ENCODE peak calls at places on chromosomes 7 and 10, in nine cellular contexts. B is fibroblast of lung, C is GM12864, L is osteoblast, X is IMR-90, Y is AG09319, T is psoas muscle, Q is GM06990, S is coronary artery. H is an unnamed sample.

GRCh38 chr10:110392860-110393732 is 88.4 kb upstream of the SMNDC1 start:
- DNase-seq in C (no peak), B (peak; percentile 28), X (peak; percentile 71), S (no peak), Y (no peak), L (peak; percentile 90), T (peak; percentile 52), Q (no peak), H (no peak)

GRCh38 chr7:34575006-34575405 is 83.0 kb upstream of the NPSR1 start:
- DNase-seq in C (no peak), T (no peak), Y (no peak), S (no peak), Q (no peak), X (no peak), L (no peak), B (no peak), H (no peak)

GRCh38 chr7:157682064-157682945 is 345.5 kb downstream of the DNAJB6 start:
- DNase-seq in S (peak; percentile 68), X (no peak), C (no peak), B (no peak), L (no peak), Y (no peak), Q (no peak), T (no peak), H (no peak)

GRCh38 chr10:131972474-131973071 is 9.2 kb downstream of the BNIP3 start:
- DNase-seq in C (no peak), Y (no peak), S (no peak), B (peak; percentile 30), L (peak; percentile 92), X (peak; percentile 36), T (peak; percentile 60), Q (no peak), H (no peak)

GRCh38 chr10:35089641-35090161 is 440 bp downstream of the CUL2 start:
- DNase-seq in B (peak; percentile 38), T (peak; percentile 13), C (no peak), L (peak; percentile 81), Q (no peak), X (peak; percentile 43), S (no peak), Y (no peak), H (no peak)

GRCh38 chr10:48363617-48364355 is 57.3 kb downstream of the MAPK8 start:
- DNase-seq in C (peak; percentile 44), S (no peak), Q (peak; percentile 9), Y (peak; percentile 52), T (peak; percentile 12), X (peak; percentile 80), L (peak; percentile 76), B (peak; percentile 65), H (peak; percentile 22)

GRCh38 chr7:4725014-4725951 is 43.2 kb downstream of the FOXK1 start:
- DNase-seq in B (peak; percentile 95), S (peak; percentile 92), C (no peak), X (peak; percentile 95), Y (peak; percentile 70), T (peak; percentile 79), L (peak; percentile 99), Q (peak; percentile 78), H (no peak)

GRCh38 chr7:64733550-64734240 is 60.5 kb upstream of the ZNF138 start:
- DNase-seq in S (no peak), Y (no peak), C (no peak), Q (no peak), B (no peak), T (no peak), L (peak; percentile 45), X (no peak), H (no peak)

GRCh38 chr7:77453531-77453930 is 37.4 kb upstream of the GSAP start:
- DNase-seq in C (no peak), T (no peak), S (no peak), Y (no peak), L (no peak), X (peak; percentile 57), Q (no peak), B (peak; percentile 37), H (no peak)

GRCh38 chr10:63675171-63675570 is 154.0 kb downstream of the REEP3 start:
- DNase-seq in Y (no peak), S (no peak), Q (no peak), L (peak; percentile 65), X (peak; percentile 62), C (no peak), B (peak; percentile 63), T (no peak), H (no peak)

GRCh38 chr7:66339141-66339540 is 134.0 kb downstream of the TPST1 start:
- DNase-seq in C (no peak), S (no peak), T (no peak), Y (no peak), Q (no peak), B (no peak), L (no peak), X (no peak), H (no peak)

GRCh38 chr10:71213761-71214440 is 1.5 kb downstream of the UNC5B start:
- DNase-seq in X (peak; percentile 80), S (peak; percentile 76), C (no peak), T (no peak), Q (no peak), Y (no peak), L (peak; percentile 98), B (peak; percentile 91), H (no peak)

GRCh38 chr7:55336540-55336939 is 28.6 kb upstream of the LANCL2 start:
- DNase-seq in L (no peak), Y (no peak), X (no peak), C (no peak), S (no peak), T (no peak), B (no peak), Q (no peak), H (no peak)

GRCh38 chr10:3066317-3066931 is 924 bp upstream of the PFKP start:
- DNase-seq in L (peak; percentile 75), Q (no peak), B (no peak), T (no peak), X (no peak), C (no peak), Y (no peak), S (no peak), H (no peak)

GRCh38 chr7:114822131-114822530 is 99.8 kb upstream of the MDFIC start:
- DNase-seq in Q (no peak), T (no peak), L (no peak), Y (no peak), S (no peak), X (no peak), C (no peak), B (no peak), H (no peak)

GRCh38 chr7:37076668-37077067 is 352.4 kb upstream of the AOAH start:
- DNase-seq in X (no peak), Y (no peak), C (no peak), B (no peak), T (no peak), L (no peak), Q (no peak), S (no peak), H (no peak)

GRCh38 chr10:44660271-44660670 is 250.9 kb upstream of the TMEM72 start:
- DNase-seq in Q (no peak), Y (no peak), S (no peak), B (peak; percentile 59), C (no peak), X (peak; percentile 44), T (no peak), L (no peak), H (no peak)

GRCh38 chr7:116236020-116236630 is 25.8 kb downstream of the TES start:
- DNase-seq in S (no peak), X (peak; percentile 65), B (no peak), Y (no peak), Q (no peak), C (no peak), T (no peak), L (peak; percentile 32), H (peak; percentile 33)

GRCh38 chr10:97687785-97688781 is 1.0 kb upstream of the AVPI1 start:
- DNase-seq in L (peak; percentile 69), C (no peak), X (peak; percentile 93), S (no peak), T (peak; percentile 46), Q (no peak), Y (peak; percentile 63), B (peak; percentile 67), H (no peak)

GRCh38 chr7:155739538-155740140 is 72.6 kb downstream of the SHH start:
- DNase-seq in L (no peak), C (no peak), Y (no peak), S (no peak), X (no peak), T (no peak), Q (no peak), B (no peak), H (no peak)

GRCh38 chr10:76086571-76087260 is 655.3 kb downstream of the LRMDA start:
- DNase-seq in Y (no peak), B (peak; percentile 97), S (no peak), Q (no peak), X (peak; percentile 50), C (no peak), T (peak; percentile 64), L (peak; percentile 68), H (peak; percentile 35)
- TF ChIP-seq CTCF in Y (peak; percentile 30), B (peak; percentile 55), S (no peak), Q (peak; percentile 49), X (peak; percentile 22), C (peak; percentile 52), T (peak; percentile 81), L (peak; percentile 69), H (peak; percentile 60)

GRCh38 chr7:44999245-45000095 is 531 bp upstream of the CCM2 start:
- DNase-seq in B (peak; percentile 99), X (peak; percentile 99), S (peak; percentile 100), T (peak; percentile 100), Q (peak; percentile 100), Y (peak; percentile 98), L (peak; percentile 99), C (peak; percentile 96), H (peak; percentile 99)
- TF ChIP-seq CTCF in B (no peak), X (no peak), S (no peak), T (no peak), Q (no peak), Y (no peak), L (no peak), C (no peak), H (no peak)

DNA sequence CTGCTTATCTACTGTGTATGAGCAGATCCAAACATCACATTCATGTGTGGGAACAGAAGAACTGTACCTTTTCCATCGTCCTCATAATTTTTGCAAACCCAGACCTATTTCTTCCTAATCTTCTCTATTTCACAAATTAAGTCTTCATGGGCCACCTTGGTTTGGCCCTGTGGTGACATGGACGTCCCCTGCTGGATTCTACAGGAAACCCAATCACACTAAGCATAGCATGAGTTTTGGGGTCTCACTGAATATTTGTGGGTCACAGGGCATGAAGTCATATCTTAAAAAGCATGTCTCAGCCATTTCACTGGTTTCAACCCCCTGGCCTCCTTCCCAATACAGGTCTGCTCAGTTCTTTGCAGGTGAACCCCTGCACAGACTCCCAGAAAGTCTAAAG is 35.8 kb upstream of the CDCA7L start:
- DNase-seq in C (no peak), B (no peak), T (no peak), S (no peak), Y (no peak), L (no peak), Q (no peak), X (no peak), H (no peak)
- TF ChIP-seq CTCF in C (peak; percentile 24), B (no peak), T (no peak), S (no peak), Y (no peak), L (no peak), Q (peak; percentile 37), X (no peak), H (no peak)

DNA sequence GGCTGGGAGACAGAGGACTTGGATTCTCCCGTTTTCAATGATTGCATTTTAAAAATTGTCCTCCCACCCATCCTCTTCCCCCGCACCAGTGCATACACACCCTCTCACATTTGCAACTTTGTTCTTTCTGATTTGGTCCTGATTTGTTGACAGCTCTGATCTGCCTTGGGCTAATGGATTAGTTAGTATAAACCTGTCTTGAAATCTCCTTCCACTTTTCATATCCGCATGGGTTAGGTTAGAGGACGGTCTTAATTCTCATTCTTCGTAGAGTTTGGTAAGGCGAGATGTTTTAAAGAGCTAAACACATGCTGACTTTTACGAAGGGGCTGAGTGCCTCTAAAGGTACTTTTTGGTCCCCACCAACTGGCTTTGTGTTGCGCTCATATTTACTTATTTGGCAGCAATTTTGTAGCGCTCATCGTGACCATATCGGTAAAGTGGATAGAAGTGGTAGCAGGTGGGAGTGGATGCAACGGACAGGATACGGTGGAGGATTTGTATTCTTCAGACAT is 1.1 kb downstream of the AHR start:
- DNase-seq in L (peak; percentile 52), Y (no peak), T (no peak), S (no peak), C (no peak), B (peak; percentile 30), X (peak; percentile 24), Q (peak; percentile 11), H (no peak)
- TF ChIP-seq CTCF in L (no peak), Y (no peak), T (no peak), S (no peak), C (no peak), B (no peak), X (no peak), Q (no peak), H (no peak)

H was measured in endothelial cell.